ENCODE peak calls at places on chromosomes 7 and 10, in five cellular contexts. F is tibial nerve, G is ascending aorta, O is H9, Z is GM10248. P is an unnamed sample.
A peak's percentile ranks its signal among the peaks of the same experiment; 100 is the strongest.

GRCh38 chr10:13272164-13272571 is 27.7 kb downstream of the PHYH start:
- DNase-seq in F (peak; percentile 60), G (no peak), O (peak; percentile 39), Z (no peak), P (no peak)

GRCh38 chr7:19969859-19970493 is 196.6 kb upstream of the TMEM196 start:
- DNase-seq in F (no peak), G (no peak), O (no peak), Z (no peak), P (no peak)

GRCh38 chr10:1488970-1489548 is 248.3 kb downstream of the ADARB2 start:
- DNase-seq in F (no peak), G (no peak), O (no peak), Z (peak; percentile 58), P (peak; percentile 75)

GRCh38 chr10:101570764-101571572 is 17.1 kb downstream of the POLL start:
- DNase-seq in F (no peak), G (no peak), O (no peak), Z (no peak), P (no peak)

GRCh38 chr7:23383225-23383624 is 84.1 kb downstream of the MALSU1 start:
- DNase-seq in F (no peak), G (no peak), O (no peak), Z (no peak), P (no peak)

GRCh38 chr7:142519790-142520078 is 229.5 kb upstream of the PRSS1 start:
- DNase-seq in F (no peak), G (no peak), O (no peak), Z (no peak), P (no peak)

GRCh38 chr7:129642871-129643515 is 31.5 kb downstream of the NRF1 start:
- DNase-seq in F (no peak), G (no peak), O (no peak), Z (no peak), P (no peak)

GRCh38 chr10:34262965-34263364 is 552.1 kb downstream of the PARD3 start:
- DNase-seq in F (no peak), G (no peak), O (no peak), Z (no peak), P (no peak)

GRCh38 chr10:3072641-3073360 is 5.5 kb downstream of the PFKP start:
- DNase-seq in F (no peak), G (no peak), O (no peak), Z (no peak), P (no peak)

GRCh38 chr10:120634629-120635028 is 177.6 kb downstream of the PLPP4 start:
- DNase-seq in F (no peak), G (no peak), O (peak; percentile 87), Z (no peak), P (no peak)

GRCh38 chr10:75398630-75399460 is 2.7 kb downstream of the ZNF503 start:
- DNase-seq in F (no peak), G (no peak), O (peak; percentile 67), Z (no peak), P (no peak)

GRCh38 chr7:116784647-116785046 is 77.7 kb upstream of the CAPZA2 start:
- DNase-seq in F (no peak), G (no peak), O (no peak), Z (no peak), P (no peak)

GRCh38 chr7:116785851-116786250 is 76.5 kb upstream of the CAPZA2 start:
- DNase-seq in F (no peak), G (no peak), O (no peak), Z (no peak), P (no peak)

GRCh38 chr7:116788542-116789197 is 73.7 kb upstream of the CAPZA2 start:
- DNase-seq in F (no peak), G (no peak), O (no peak), Z (no peak), P (no peak)

GRCh38 chr7:116787881-116788280 is 74.5 kb upstream of the CAPZA2 start:
- DNase-seq in F (no peak), G (no peak), O (no peak), Z (no peak), P (no peak)

GRCh38 chr7:116786791-116787443 is 75.5 kb upstream of the CAPZA2 start:
- DNase-seq in F (no peak), G (no peak), O (no peak), Z (peak; percentile 75), P (no peak)
- TF ChIP-seq CTCF in F (peak; percentile 15), G (no peak), O (peak; percentile 66), Z (peak; percentile 69), P (peak; percentile 37)

GRCh38 chr10:86759073-86759672 is 2.8 kb downstream of the BMPR1A start:
- DNase-seq in F (no peak), G (no peak), O (no peak), Z (no peak), P (no peak)
- TF ChIP-seq CTCF in F (no peak), G (no peak), O (no peak), Z (no peak), P (no peak)

DNA sequence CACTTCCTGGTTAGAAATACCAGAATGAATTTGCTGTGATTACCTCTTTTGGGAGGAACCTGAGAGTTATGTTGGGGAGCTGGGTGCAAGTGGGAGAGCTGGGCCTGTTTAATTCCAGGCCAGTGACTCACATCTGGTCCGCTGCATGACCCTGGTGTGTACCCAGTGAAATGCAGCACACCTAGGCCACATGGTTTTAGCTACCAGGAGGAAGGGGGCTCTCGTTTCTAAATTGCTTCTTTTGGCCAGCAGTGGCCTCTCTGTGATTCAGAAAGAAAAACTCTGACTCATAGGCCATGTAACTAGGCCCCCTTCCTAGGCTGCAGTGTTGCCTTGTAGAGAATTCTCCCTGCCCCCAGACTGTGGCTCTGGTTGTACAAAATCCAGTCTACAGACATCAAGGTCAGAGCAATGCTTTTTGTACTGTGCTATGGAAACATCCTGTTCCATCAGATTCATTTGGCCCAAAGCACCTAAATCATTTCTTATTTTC is 6.7 kb downstream of the AGFG2 start:
- DNase-seq in F (peak; percentile 47), G (peak; percentile 59), O (peak; percentile 68), Z (peak; percentile 61), P (no peak)
- TF ChIP-seq CTCF in F (no peak), G (no peak), O (peak; percentile 27), Z (no peak), P (peak; percentile 19)

GRCh38 chr10:43384252-43385221 is 13.1 kb downstream of the FXYD4 start:
- DNase-seq in F (no peak), G (no peak), O (no peak), Z (no peak), P (no peak)

GRCh38 chr10:43376828-43377227 is 5.4 kb downstream of the FXYD4 start:
- DNase-seq in F (no peak), G (no peak), O (no peak), Z (no peak), P (no peak)

GRCh38 chr10:43377393-43377883 is 6.0 kb downstream of the FXYD4 start:
- DNase-seq in F (no peak), G (no peak), O (peak; percentile 87), Z (no peak), P (no peak)

GRCh38 chr10:43383204-43383971 is 12.0 kb downstream of the FXYD4 start:
- DNase-seq in F (no peak), G (no peak), O (no peak), Z (no peak), P (no peak)

DNA sequence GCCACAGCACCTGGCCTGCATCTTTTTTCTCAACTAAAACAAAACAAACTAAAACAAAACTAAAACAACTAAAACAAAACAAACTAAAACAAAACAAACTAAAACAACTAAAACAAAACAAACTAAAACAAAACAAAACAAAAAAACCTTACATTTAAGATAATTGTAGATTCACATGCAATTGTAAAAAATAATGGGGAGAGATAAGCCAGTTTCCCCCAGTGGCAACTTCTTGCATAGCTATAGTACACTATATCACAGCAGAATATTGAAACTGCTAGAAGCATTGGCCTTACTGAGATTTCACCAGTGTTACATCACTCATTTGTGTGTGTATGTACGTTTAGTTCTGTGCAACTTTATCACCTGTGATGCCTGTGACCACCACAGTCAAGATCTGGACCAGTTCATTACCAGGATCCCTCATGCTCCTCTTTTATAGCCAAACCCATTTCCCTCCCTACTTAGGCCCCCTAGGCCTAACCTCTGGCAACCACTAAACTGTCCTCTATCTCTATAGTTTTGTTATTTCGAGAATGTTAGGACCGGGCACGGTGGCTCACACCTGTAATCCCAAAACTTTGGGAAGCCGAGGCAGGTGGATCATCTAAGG is 9.3 kb downstream of the FXYD4 start:
- DNase-seq in F (no peak), G (no peak), O (no peak), Z (no peak), P (no peak)
- TF ChIP-seq CTCF in F (no peak), G (no peak), O (no peak), Z (no peak), P (no peak)

DNA sequence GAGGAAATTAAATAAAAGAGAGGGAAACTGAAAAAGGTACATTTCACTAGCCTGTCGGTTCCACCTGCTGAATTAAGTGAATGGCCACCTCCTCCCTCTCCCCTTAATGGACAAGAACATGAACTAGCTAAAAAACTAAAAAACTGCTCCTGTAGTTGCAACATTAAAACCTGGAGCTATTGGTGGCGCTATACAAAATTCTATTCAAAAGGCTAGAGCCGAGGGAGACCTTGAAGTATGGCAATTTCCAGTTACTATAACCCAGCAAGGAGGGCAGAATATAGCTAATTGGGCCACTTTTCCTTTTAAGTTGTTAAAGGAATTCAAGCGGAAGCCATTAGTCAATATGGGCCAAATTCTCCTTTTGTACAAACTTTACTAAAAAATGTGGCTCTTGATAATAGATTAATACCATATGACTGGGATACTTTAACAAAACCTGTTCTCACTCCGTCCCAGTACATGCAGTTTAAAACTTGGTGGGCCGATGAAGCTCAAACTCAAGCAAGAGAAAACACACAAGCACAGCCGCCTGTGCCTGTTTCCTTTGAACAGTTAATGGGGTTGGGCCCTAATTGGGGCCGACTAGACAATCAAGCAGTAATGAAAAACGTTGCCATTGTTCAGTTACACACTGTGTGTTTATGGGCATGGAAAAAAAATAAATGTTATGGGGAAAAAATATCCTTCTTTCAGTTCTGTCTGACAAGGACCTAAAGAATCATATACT is 6.5 kb upstream of the CHST3 start:
- DNase-seq in F (no peak), G (no peak), O (no peak), Z (no peak), P (no peak)
- TF ChIP-seq CTCF in F (no peak), G (no peak), O (peak; percentile 56), Z (no peak), P (peak; percentile 19)

P was measured in osteocyte.